ENCODE peak calls at places on chromosomes 2 and 18, in seven cellular contexts. B, H, J, F, X, Y and S are unnamed samples.

GRCh38 chr18:48860276-48861180 is 90.2 kb downstream of the SMAD7 start:
- DNase-seq in B (no peak), H (no peak), J (no peak), F (no peak), X (no peak), Y (no peak), S (no peak)

GRCh38 chr2:70565039-70565731 is 11.6 kb upstream of the TGFA start:
- DNase-seq in B (no peak), H (no peak), J (no peak), F (no peak), X (no peak), Y (no peak), S (no peak)

GRCh38 chr2:177393381-177393780 is 808 bp downstream of the AGPS start:
- DNase-seq in B (no peak), H (peak), J (no peak), F (no peak), X (no peak), Y (no peak), S (no peak)

GRCh38 chr2:69237070-69237670 is 149.9 kb downstream of the GFPT1 start:
- DNase-seq in B (no peak), H (no peak), J (no peak), F (no peak), X (no peak), Y (no peak), S (no peak)

GRCh38 chr2:157471078-157471477 is 27.2 kb upstream of the CYTIP start:
- DNase-seq in B (no peak), H (no peak), J (no peak), F (no peak), X (no peak), Y (no peak), S (no peak)

GRCh38 chr18:58891753-58892152 is 27.1 kb downstream of the ZNF532 start:
- DNase-seq in B (no peak), H (no peak), J (no peak), F (no peak), X (no peak), Y (no peak), S (no peak)

GRCh38 chr2:102422910-102423309 is at the start of gene IL18RAP:
- DNase-seq in B (no peak), H (no peak), J (no peak), F (no peak), X (no peak), Y (no peak), S (no peak)

GRCh38 chr2:200144571-200144970 is 161.9 kb upstream of the SPATS2L start:
- DNase-seq in B (no peak), H (no peak), J (no peak), F (no peak), X (no peak), Y (no peak), S (no peak)

GRCh38 chr2:82234283-82234682 is 1929.7 kb upstream of the LRRTM1 start:
- DNase-seq in B (no peak), H (no peak), J (no peak), F (no peak), X (no peak), Y (no peak), S (no peak)

GRCh38 chr2:197600306-197600705 is 75.1 kb downstream of the RFTN2 start:
- DNase-seq in B (no peak), H (no peak), J (no peak), F (no peak), X (no peak), Y (no peak), S (no peak)

DNA sequence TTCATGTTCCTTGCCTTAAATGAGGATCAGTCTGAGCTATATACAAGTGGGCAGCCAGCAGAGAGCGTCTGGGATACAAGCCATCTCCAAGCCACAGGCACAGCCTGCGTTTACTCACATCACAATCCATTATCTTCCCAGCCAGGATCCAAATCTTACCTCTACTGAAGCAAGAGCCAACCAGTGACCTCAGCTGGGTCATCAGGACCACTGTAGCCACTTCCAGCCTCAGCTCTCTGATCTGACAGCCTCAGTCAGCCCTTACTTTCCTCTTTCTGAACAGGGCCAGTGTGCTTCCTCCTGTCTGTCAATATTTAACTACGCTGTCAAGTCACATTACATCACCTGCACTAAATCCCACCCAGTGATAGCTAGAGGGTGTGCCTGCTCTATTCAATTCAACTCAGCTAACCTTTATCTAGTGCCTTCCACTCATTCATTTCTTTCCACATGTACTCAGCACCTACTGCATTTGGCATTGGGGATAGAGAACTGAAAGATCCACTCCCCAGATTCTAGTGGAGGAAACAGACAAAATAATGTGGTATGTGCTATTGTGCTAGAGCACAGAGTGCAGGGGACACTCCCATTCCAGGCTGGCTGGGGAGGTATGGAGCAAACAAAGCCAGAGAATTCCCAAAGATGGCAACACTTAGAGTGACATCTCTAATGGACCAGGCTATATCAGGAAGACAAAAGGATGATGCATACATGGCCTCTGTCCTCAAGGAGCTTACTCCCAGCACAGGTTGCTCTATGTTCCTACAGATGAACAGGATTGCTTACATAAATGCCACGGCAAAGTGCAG is 146.5 kb downstream of the NCKAP5 start:
- DNase-seq in B (no peak), H (peak), J (no peak), F (no peak), X (no peak), Y (no peak), S (no peak)
- TF ChIP-seq EP300 in B (no peak), H (no peak), J (no peak), F (no peak), X (no peak), Y (no peak), S (no peak)

GRCh38 chr2:215280326-215280725 is 31.5 kb upstream of the ATIC start:
- DNase-seq in B (no peak), H (no peak), J (no peak), F (no peak), X (no peak), Y (no peak), S (no peak)
- TF ChIP-seq POLR2A in B (no peak), H (no peak), J (no peak), F (no peak), X (no peak), Y (no peak), S (no peak)

DNA sequence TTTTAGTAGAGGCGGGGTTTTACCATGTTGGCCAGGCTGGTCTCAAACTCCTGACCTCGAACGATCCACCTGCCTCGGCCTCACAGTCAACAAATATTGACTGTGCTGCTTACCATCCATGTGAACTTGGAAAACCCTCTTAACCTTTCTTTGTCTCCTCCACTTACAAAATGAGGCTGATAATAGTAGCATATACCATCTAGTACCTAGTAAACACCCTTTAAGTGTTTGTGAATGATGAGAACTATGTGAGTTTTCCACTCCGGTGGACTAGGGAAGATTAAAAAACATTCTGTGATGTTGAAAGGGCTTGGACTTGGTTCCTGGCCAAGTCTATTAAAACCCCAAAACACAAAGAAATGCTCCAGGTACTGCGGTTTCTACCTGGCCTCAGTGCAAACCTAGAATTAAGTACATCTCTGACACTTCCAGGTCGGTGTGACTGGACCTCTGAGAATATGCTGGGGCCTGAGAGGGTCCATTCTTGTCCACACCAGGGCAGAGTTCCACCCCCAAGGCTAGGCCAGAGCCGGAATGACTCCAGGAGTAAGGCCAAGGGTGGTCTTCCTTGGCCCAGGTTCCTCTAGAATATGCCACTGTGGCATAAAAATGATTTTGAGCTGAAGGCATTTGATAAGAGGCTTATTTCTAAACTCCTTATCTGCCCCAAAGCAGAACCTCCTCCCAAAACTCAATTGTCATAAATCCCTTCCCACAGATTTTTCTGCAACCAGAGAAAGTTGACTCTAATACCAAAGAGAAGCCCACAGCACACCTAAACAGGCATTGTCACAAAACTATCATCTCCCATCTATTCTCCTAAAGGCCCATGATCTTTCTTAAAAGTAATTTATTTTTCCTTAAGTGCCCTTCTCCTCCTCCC is 217.5 kb downstream of the TGIF1 start:
- DNase-seq in B (no peak), H (no peak), J (no peak), F (no peak), X (no peak), Y (no peak), S (no peak)
- TF ChIP-seq EP300 in B (no peak), H (no peak), J (no peak), F (no peak), X (no peak), Y (no peak), S (no peak)

DNA sequence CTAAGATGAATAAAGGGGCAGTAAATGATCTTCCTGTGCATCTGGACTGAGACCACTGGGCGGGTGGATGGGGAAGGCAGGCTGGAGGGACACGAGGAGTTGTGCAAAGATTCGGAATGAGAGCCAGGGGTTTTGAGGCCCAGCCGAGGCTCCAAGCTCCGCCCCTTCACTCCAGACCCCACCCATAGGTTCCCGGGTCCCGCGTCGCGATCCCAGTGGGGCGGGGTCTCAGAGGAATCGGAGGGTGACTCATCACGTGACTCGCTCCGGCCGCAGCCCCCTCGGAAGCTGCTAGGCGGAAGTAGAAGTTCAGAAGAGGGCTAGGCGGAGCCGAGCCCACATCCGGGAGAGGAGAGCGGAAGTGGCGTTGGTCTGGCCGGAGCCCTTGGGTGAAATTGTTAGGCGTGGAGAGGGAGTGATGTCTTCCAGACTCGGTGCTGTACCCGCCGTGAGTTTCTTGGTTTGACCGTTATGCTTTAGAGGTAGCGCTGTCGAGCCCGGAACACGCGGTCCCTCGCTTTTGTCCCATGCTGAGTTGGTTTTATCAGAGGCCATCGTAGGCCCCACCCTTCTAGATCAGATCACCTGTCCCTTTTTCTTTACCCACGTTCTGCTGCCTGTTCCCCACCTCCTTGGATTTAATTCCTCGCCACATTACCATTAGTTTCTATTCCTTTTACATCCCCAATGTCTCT is at the start of gene ZNF512:
- DNase-seq in B (peak), H (peak), J (peak), F (peak), X (peak), Y (peak), S (peak)
- TF ChIP-seq POLR2A in B (peak), H (peak), J (peak), F (peak), X (peak), Y (peak), S (no peak)

GRCh38 chr2:29278964-29279363 is 163.7 kb downstream of the CLIP4 start:
- DNase-seq in B (no peak), H (no peak), J (peak), F (no peak), X (no peak), Y (no peak), S (no peak)
- TF ChIP-seq EP300 in B (no peak), H (no peak), J (no peak), F (no peak), X (no peak), Y (no peak), S (no peak)

GRCh38 chr18:74494514-74494913 is 1.6 kb upstream of the CNDP2 start:
- DNase-seq in B (no peak), H (no peak), J (no peak), F (no peak), X (no peak), Y (no peak), S (no peak)

GRCh38 chr18:74495581-74496507 is at the start of gene CNDP2:
- DNase-seq in B (peak), H (peak), J (peak), F (peak), X (peak), Y (peak), S (peak)

GRCh38 chr18:74497308-74497640 is 1.1 kb downstream of the CNDP2 start:
- DNase-seq in B (no peak), H (no peak), J (no peak), F (no peak), X (no peak), Y (no peak), S (no peak)

GRCh38 chr18:74497778-74498177 is 1.6 kb downstream of the CNDP2 start:
- DNase-seq in B (no peak), H (no peak), J (no peak), F (no peak), X (no peak), Y (no peak), S (no peak)

DNA sequence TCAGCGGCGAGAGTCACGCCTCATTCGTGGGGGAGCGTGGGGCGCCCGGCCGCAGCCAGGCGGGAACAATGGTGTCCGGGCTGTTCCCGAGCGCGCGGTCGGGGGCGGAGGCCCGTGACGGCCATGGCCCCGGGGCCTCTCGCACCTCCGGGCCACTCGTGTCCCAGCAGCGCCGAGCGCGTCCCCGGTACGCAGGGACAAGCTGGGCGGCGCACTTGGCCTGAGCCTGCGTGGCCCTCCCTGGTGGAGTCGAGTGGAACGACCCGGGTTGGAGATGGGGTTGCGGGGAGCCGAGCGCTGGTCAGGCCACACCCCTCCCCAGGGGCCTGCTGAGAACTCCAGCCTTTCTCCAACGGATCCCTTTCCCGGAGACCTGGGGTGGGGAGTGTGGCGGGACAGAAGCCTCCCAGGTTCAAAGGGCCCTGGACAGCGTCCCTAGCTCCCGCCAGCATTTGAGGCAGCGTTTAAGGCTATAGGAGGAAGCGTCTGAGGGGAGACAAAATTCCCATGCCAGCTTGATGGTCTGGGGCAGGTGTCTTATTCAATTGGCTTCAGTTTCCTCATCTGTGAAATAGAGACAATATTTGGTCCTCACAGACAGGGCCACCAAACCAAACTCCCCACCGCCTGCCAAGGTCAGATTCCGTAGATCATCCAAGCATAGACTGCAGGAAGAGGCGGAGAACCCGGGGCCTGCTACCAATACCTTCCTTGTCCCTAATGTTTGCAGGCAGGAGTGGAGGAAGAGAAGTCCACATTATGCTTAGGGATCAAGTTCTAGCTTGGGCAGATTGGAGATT is 545 bp downstream of the CNDP2 start:
- DNase-seq in B (no peak), H (peak), J (peak), F (no peak), X (peak), Y (peak), S (peak)
- TF ChIP-seq POLR2A in B (peak), H (no peak), J (peak), F (no peak), X (no peak), Y (no peak), S (no peak)